ENCODE peak calls at places on chromosomes 6 and 20, in seven cellular contexts. P is astrocyte, E is T1000, Z is B cell, O is RWPE2, X is fibroblast of mammary gland, L is CD14-positive monocyte. B is an unnamed sample.

GRCh38 chr6:16979677-16980076 is 122.2 kb upstream of the STMND1 start:
- DNase-seq in P (no peak), E (no peak), Z (no peak), O (no peak), X (no peak), L (no peak), B (no peak)

GRCh38 chr6:122717350-122717749 is 62.2 kb upstream of the FABP7 start:
- DNase-seq in P (peak; percentile 84), E (no peak), Z (no peak), O (no peak), X (peak; percentile 58), L (no peak), B (peak; percentile 19)

GRCh38 chr6:16783485-16783884 is 22.2 kb upstream of the ATXN1 start:
- DNase-seq in P (no peak), E (no peak), Z (no peak), O (no peak), X (peak; percentile 34), L (no peak), B (no peak)

GRCh38 chr6:109449789-109450673 is 5.5 kb downstream of the MICAL1 start:
- DNase-seq in P (no peak), E (no peak), Z (peak; percentile 63), O (no peak), X (no peak), L (no peak), B (no peak)

GRCh38 chr6:141874930-141875602 is 257.7 kb upstream of the GJE1 start:
- DNase-seq in P (no peak), E (no peak), Z (no peak), O (no peak), X (peak; percentile 42), L (no peak), B (peak; percentile 73)

GRCh38 chr20:40251284-40251932 is 437.6 kb downstream of the MAFB start:
- DNase-seq in P (no peak), E (no peak), Z (no peak), O (no peak), X (peak; percentile 50), L (no peak), B (peak; percentile 39)

GRCh38 chr6:4776967-4777925 is 1.0 kb downstream of the CDYL start:
- DNase-seq in P (peak; percentile 27), E (no peak), Z (peak; percentile 48), O (no peak), X (peak; percentile 54), L (no peak), B (peak; percentile 27)

GRCh38 chr6:143096403-143096802 is 35.7 kb downstream of the AIG1 start:
- DNase-seq in P (no peak), E (no peak), Z (no peak), O (no peak), X (no peak), L (no peak), B (no peak)

GRCh38 chr20:58623579-58624473 is 27.3 kb upstream of the STX16 start:
- DNase-seq in P (peak; percentile 96), E (peak; percentile 80), Z (no peak), O (peak; percentile 100), X (peak; percentile 94), L (no peak), B (peak; percentile 87)

GRCh38 chr6:170130201-170130621 is 160.7 kb downstream of the DLL1 start:
- DNase-seq in P (no peak), E (no peak), Z (no peak), O (peak; percentile 65), X (no peak), L (peak; percentile 31), B (no peak)

GRCh38 chr20:57055345-57055744 is 211.1 kb downstream of the BMP7 start:
- DNase-seq in P (no peak), E (no peak), Z (no peak), O (peak; percentile 43), X (no peak), L (peak; percentile 22), B (no peak)

GRCh38 chr6:36938536-36938935 is 16.0 kb upstream of the PI16 start:
- DNase-seq in P (peak; percentile 78), E (peak; percentile 53), Z (no peak), O (no peak), X (peak; percentile 84), L (no peak), B (peak; percentile 83)

GRCh38 chr20:13468166-13468565 is 170.6 kb downstream of the TASP1 start:
- DNase-seq in P (peak; percentile 12), E (no peak), Z (no peak), O (no peak), X (no peak), L (no peak), B (no peak)

GRCh38 chr20:2143594-2143993 is 42.0 kb downstream of the STK35 start:
- DNase-seq in P (no peak), E (no peak), Z (no peak), O (no peak), X (no peak), L (no peak), B (no peak)

GRCh38 chr20:4772132-4772531 is 50.4 kb downstream of the PRND start:
- DNase-seq in P (no peak), E (no peak), Z (no peak), O (no peak), X (no peak), L (no peak), B (no peak)

GRCh38 chr6:169868458-169868857 is 117.0 kb downstream of the ERMARD start:
- DNase-seq in P (no peak), E (no peak), Z (no peak), O (no peak), X (no peak), L (peak; percentile 16), B (no peak)

GRCh38 chr6:129749749-129750120 is 39.8 kb upstream of the ARHGAP18 start:
- DNase-seq in P (peak; percentile 81), E (no peak), Z (no peak), O (no peak), X (peak; percentile 91), L (no peak), B (peak; percentile 90)

GRCh38 chr6:24897186-24897585 is 38.6 kb downstream of the RIPOR2 start:
- DNase-seq in P (no peak), E (no peak), Z (no peak), O (no peak), X (no peak), L (no peak), B (no peak)

GRCh38 chr6:161143663-161144430 is 130.0 kb downstream of the AGPAT4 start:
- DNase-seq in P (no peak), E (no peak), Z (no peak), O (no peak), X (no peak), L (no peak), B (no peak)

B was measured in AG10803.